ENCODE peak calls at places on chromosome 17, in nine cellular contexts. X is foreskin fibroblast; A is KG1; U is HT1080; C is SHP77 treated with DMSO at 0.1 percent for 48 hours; E is GM19239; T is stimulated activated CD4-positive, alpha-beta T cell treated with anti-CD3 and anti-CD28 coated beads, TNF-alpha, amount 100 ng/mL, for 48 hours; H is endothelial cell; D is AG20443. L is an unnamed sample.

GRCh38 chr17:69796093-69796492 is 278.9 kb upstream of the KCNJ16 start:
- DNase-seq in X (no peak), A (no peak), U (no peak), C (no peak), E (no peak), T (no peak), H (no peak), D (no peak), L (no peak)

GRCh38 chr17:48892940-48893645 is 506 bp downstream of the ATP5MC1 start:
- DNase-seq in X (no peak), A (no peak), U (no peak), C (no peak), E (peak; percentile 8), T (no peak), H (no peak), D (no peak), L (no peak)

GRCh38 chr17:32903774-32904673 is 23.9 kb upstream of the TMEM98 start:
- DNase-seq in X (no peak), A (no peak), U (no peak), C (no peak), E (no peak), T (no peak), H (no peak), D (no peak), L (no peak)

GRCh38 chr17:9981344-9981915 is 76.4 kb upstream of the RCVRN start:
- DNase-seq in X (no peak), A (no peak), U (no peak), C (no peak), E (no peak), T (no peak), H (no peak), D (no peak), L (no peak)

GRCh38 chr17:1126327-1126726 is 53.5 kb downstream of the ABR start:
- DNase-seq in X (no peak), A (no peak), U (no peak), C (no peak), E (no peak), T (no peak), H (no peak), D (no peak), L (no peak)

GRCh38 chr17:50053654-50053960 is 2.3 kb upstream of the ITGA3 start:
- DNase-seq in X (peak; percentile 77), A (no peak), U (no peak), C (no peak), E (no peak), T (no peak), H (no peak), D (no peak), L (no peak)

GRCh38 chr17:11598274-11599221 is at the start of gene DNAH9:
- DNase-seq in X (peak; percentile 44), A (no peak), U (peak; percentile 62), C (peak; percentile 43), E (no peak), T (peak; percentile 25), H (no peak), D (peak; percentile 55), L (peak; percentile 33)

GRCh38 chr17:68509151-68510057 is 2.8 kb upstream of the PRKAR1A start:
- DNase-seq in X (no peak), A (no peak), U (peak; percentile 22), C (peak; percentile 66), E (no peak), T (no peak), H (peak; percentile 21), D (no peak), L (no peak)

GRCh38 chr17:1890758-1891450 is 61.1 kb downstream of the RPA1 start:
- DNase-seq in X (no peak), A (no peak), U (no peak), C (no peak), E (no peak), T (no peak), H (no peak), D (no peak), L (no peak)

GRCh38 chr17:33463887-33464286 is 170.8 kb upstream of the ASIC2 start:
- DNase-seq in X (no peak), A (no peak), U (no peak), C (no peak), E (no peak), T (no peak), H (no peak), D (no peak), L (no peak)

GRCh38 chr17:44916059-44916780 is 920 bp upstream of the GFAP start:
- DNase-seq in X (peak; percentile 28), A (no peak), U (peak; percentile 61), C (no peak), E (no peak), T (no peak), H (no peak), D (peak; percentile 19), L (no peak)

GRCh38 chr17:18181358-18181757 is 2.3 kb upstream of the ALKBH5 start:
- DNase-seq in X (no peak), A (no peak), U (no peak), C (no peak), E (no peak), T (peak; percentile 53), H (no peak), D (no peak), L (no peak)

GRCh38 chr17:42266918-42267766 is 9.0 kb downstream of the STAT5B start:
- DNase-seq in X (peak; percentile 79), A (no peak), U (peak; percentile 18), C (no peak), E (no peak), T (peak; percentile 33), H (no peak), D (peak; percentile 16), L (peak; percentile 53)

GRCh38 chr17:31529841-31530251 is 138.4 kb downstream of the RAB11FIP4 start:
- DNase-seq in X (no peak), A (no peak), U (no peak), C (no peak), E (no peak), T (no peak), H (no peak), D (no peak), L (no peak)

GRCh38 chr17:75511610-75512575 is 3.4 kb downstream of the CASKIN2 start:
- DNase-seq in X (peak; percentile 42), A (no peak), U (no peak), C (peak; percentile 28), E (no peak), T (no peak), H (no peak), D (no peak), L (no peak)

GRCh38 chr17:40474419-40475002 is 26.9 kb downstream of the TNS4 start:
- DNase-seq in X (no peak), A (no peak), U (no peak), C (no peak), E (no peak), T (no peak), H (no peak), D (no peak), L (no peak)

GRCh38 chr17:51046527-51047384 is 73.9 kb downstream of the SPAG9 start:
- DNase-seq in X (peak; percentile 89), A (no peak), U (peak; percentile 11), C (peak; percentile 94), E (no peak), T (no peak), H (peak; percentile 60), D (peak; percentile 82), L (peak; percentile 47)

GRCh38 chr17:74526681-74527080 is 4.6 kb downstream of the CD300LB start:
- DNase-seq in X (no peak), A (no peak), U (no peak), C (no peak), E (no peak), T (no peak), H (no peak), D (peak; percentile 3), L (peak; percentile 1)

GRCh38 chr17:82215972-82216300 is 3.3 kb upstream of the CCDC57 start:
- DNase-seq in X (no peak), A (no peak), U (no peak), C (no peak), E (no peak), T (no peak), H (no peak), D (no peak), L (no peak)

GRCh38 chr17:61178284-61178683 is 221.4 kb upstream of the TBX2 start:
- DNase-seq in X (no peak), A (no peak), U (no peak), C (no peak), E (no peak), T (no peak), H (no peak), D (no peak), L (no peak)

GRCh38 chr17:22517716-22518115 is 825.4 kb downstream of the KCNJ18 start:
- DNase-seq in X (no peak), A (no peak), U (no peak), C (no peak), E (no peak), T (no peak), H (no peak), D (no peak), L (no peak)

GRCh38 chr17:6648181-6648580 is 3.2 kb downstream of the MED31 start:
- DNase-seq in X (peak; percentile 44), A (no peak), U (peak; percentile 26), C (no peak), E (no peak), T (no peak), H (no peak), D (no peak), L (no peak)

GRCh38 chr17:63706346-63707102 is 6.6 kb upstream of the LIMD2 start:
- DNase-seq in X (no peak), A (no peak), U (no peak), C (no peak), E (no peak), T (no peak), H (no peak), D (no peak), L (no peak)

GRCh38 chr17:78677303-78678219 is 100.4 kb upstream of the DNAH17 start:
- DNase-seq in X (no peak), A (no peak), U (peak; percentile 23), C (no peak), E (no peak), T (no peak), H (no peak), D (no peak), L (no peak)

L was measured in AG08396.